ENCODE peak calls at places on chromosomes 3 and 15, in seven cellular contexts. N is cardiac fibroblast, X is fibroblast of mammary gland, R is colonic mucosa, K is upper lobe of right lung, A is MG63, P is fibroblast of pulmonary artery. H is an unnamed sample.

GRCh38 chr15:93049914-93050534 is 39.0 kb downstream of the RGMA start:
- DNase-seq in N (no peak), X (no peak), R (no peak), K (no peak), A (no peak), P (no peak), H (peak; percentile 35)

GRCh38 chr3:57951106-57951882 is 56.9 kb upstream of the FLNB start:
- DNase-seq in N (peak; percentile 85), X (peak; percentile 89), R (peak; percentile 72), K (peak; percentile 64), A (peak; percentile 79), P (peak; percentile 87), H (peak; percentile 90)

GRCh38 chr3:188188911-188189310 is 35.0 kb downstream of the LPP start:
- DNase-seq in N (no peak), X (no peak), R (no peak), K (no peak), A (no peak), P (no peak), H (no peak)

GRCh38 chr15:89399390-89400120 is 64.9 kb upstream of the POLG start:
- DNase-seq in N (no peak), X (peak; percentile 6), R (peak; percentile 27), K (no peak), A (peak; percentile 70), P (no peak), H (no peak)

GRCh38 chr15:29570931-29571727 is 251.1 kb downstream of the TJP1 start:
- DNase-seq in N (peak; percentile 24), X (no peak), R (peak; percentile 47), K (no peak), A (no peak), P (peak; percentile 13), H (peak; percentile 65)

GRCh38 chr3:129122697-129123055 is 1.1 kb upstream of the RAB43 start:
- DNase-seq in N (no peak), X (no peak), R (peak; percentile 40), K (no peak), A (peak; percentile 12), P (no peak), H (no peak)

GRCh38 chr3:31377045-31377642 is 155.6 kb upstream of the STT3B start:
- DNase-seq in N (peak; percentile 90), X (peak; percentile 80), R (no peak), K (no peak), A (peak; percentile 29), P (peak; percentile 51), H (no peak)

GRCh38 chr3:12708584-12709192 is 44.8 kb upstream of the RAF1 start:
- DNase-seq in N (peak; percentile 74), X (peak; percentile 86), R (no peak), K (no peak), A (peak; percentile 89), P (peak; percentile 70), H (no peak)

GRCh38 chr15:62566248-62566647 is 401.2 kb upstream of the C2CD4B start:
- DNase-seq in N (no peak), X (no peak), R (no peak), K (no peak), A (peak; percentile 63), P (no peak), H (no peak)

DNA sequence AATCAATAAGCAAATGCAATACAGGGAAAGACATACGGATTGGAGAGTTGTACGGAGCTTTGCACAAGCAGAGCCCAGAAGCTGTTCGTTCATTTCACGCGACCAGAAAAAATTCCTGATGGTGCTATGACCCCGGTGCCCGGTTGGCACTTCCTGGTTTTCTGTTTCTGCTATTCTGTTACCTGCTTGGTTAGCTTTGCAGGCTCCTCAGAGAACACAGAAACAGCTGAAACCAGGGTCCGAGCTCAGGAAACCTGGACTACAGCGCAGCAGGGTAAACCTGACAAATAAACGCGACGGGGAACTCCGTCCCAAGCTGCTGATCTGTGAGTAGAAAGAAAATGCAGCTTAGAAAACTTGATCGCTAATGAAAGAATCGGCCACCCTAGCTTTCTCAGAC is 893 bp downstream of the CNTN3 start:
- DNase-seq in N (no peak), X (no peak), R (peak; percentile 52), K (no peak), A (no peak), P (no peak), H (no peak)
- H3K4me3 ChIP-seq in N (peak overlapping the region; percentile 60), X (peak overlapping the region; percentile 72), R (peak overlapping the region; percentile 42), K (peak overlapping the region; percentile 41), A (no peak overlapping the region), P (peak overlapping the region; percentile 60), H (peak overlapping the region; percentile 84)

GRCh38 chr3:142077859-142078500 is 71.4 kb downstream of the TFDP2 start:
- DNase-seq in N (no peak), X (no peak), R (no peak), K (peak; percentile 61), A (no peak), P (no peak), H (no peak)

GRCh38 chr3:142072851-142073250 is 76.5 kb downstream of the TFDP2 start:
- DNase-seq in N (no peak), X (no peak), R (peak; percentile 42), K (no peak), A (no peak), P (no peak), H (no peak)

GRCh38 chr3:142081178-142081577 is 68.2 kb downstream of the TFDP2 start:
- DNase-seq in N (no peak), X (no peak), R (no peak), K (no peak), A (no peak), P (no peak), H (no peak)

GRCh38 chr3:142077155-142077858 is 72.0 kb downstream of the TFDP2 start:
- DNase-seq in N (no peak), X (no peak), R (no peak), K (no peak), A (no peak), P (no peak), H (no peak)
- H3K4me3 ChIP-seq in N (no peak overlapping the region), X (no peak overlapping the region), R (no peak overlapping the region), K (no peak overlapping the region), A (no peak overlapping the region), P (no peak overlapping the region), H (no peak overlapping the region)

GRCh38 chr15:71084264-71084663 is 31.0 kb upstream of the THSD4 start:
- DNase-seq in N (no peak), X (no peak), R (no peak), K (no peak), A (no peak), P (no peak), H (no peak)

GRCh38 chr15:71080705-71081104 is 34.6 kb upstream of the THSD4 start:
- DNase-seq in N (peak; percentile 87), X (peak; percentile 98), R (no peak), K (no peak), A (peak; percentile 93), P (peak; percentile 81), H (no peak)

GRCh38 chr15:71082803-71083202 is 32.5 kb upstream of the THSD4 start:
- DNase-seq in N (no peak), X (peak; percentile 52), R (no peak), K (no peak), A (no peak), P (no peak), H (peak; percentile 82)

GRCh38 chr15:71085809-71086208 is 29.5 kb upstream of the THSD4 start:
- DNase-seq in N (no peak), X (no peak), R (no peak), K (no peak), A (no peak), P (no peak), H (no peak)

GRCh38 chr15:71083349-71083748 is 31.9 kb upstream of the THSD4 start:
- DNase-seq in N (peak; percentile 68), X (peak; percentile 88), R (no peak), K (no peak), A (peak; percentile 69), P (peak; percentile 81), H (no peak)
- H3K4me3 ChIP-seq in N (no peak overlapping the region), X (no peak overlapping the region), R (no peak overlapping the region), K (no peak overlapping the region), A (no peak overlapping the region), P (no peak overlapping the region), H (no peak overlapping the region)

DNA sequence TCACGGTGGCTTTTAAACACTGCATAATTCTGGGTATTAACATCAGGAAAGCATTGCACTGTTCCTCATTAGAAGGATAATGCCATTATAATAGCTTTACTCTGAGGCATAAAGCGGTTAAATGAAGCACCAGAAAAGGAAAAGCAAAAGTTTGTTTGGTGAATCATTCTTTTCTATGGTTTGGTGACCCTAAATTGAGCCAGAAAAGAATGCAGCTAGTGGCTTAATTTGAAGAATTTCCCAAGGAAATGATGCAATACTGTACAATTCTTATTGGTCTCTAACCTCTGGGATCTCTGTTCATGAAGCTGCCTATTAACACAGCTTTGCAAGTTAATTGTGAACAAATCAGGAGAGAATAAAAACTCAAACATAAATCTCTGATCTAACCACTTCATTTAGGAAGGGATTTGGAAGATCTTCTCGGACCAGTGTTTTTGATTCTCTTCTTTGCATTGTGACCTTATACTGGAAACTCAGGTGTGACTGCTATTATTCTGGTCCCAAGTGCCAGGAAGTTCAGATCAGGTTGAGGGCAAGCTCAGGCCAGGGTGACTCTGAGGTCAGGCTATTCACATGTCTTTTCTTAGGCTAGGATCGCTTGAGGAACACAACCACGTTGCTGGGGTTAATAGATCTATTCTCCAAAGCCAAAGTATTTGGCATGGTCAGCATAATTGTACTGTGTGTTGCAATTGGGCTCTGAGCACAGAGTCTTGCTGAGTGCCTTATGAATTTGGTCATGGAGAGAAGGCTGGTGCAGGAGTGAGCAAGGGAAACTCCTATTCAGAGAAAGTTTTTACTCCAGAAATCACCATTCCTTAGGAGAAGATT is 11.3 kb upstream of the DLG1 start:
- DNase-seq in N (peak; percentile 96), X (peak; percentile 95), R (no peak), K (no peak), A (peak; percentile 58), P (peak; percentile 92), H (no peak)
- H3K4me3 ChIP-seq in N (no peak overlapping the region), X (no peak overlapping the region), R (no peak overlapping the region), K (no peak overlapping the region), A (no peak overlapping the region), P (no peak overlapping the region), H (no peak overlapping the region)

GRCh38 chr3:66495633-66496032 is 5.2 kb downstream of the LRIG1 start:
- DNase-seq in N (no peak), X (no peak), R (peak; percentile 57), K (no peak), A (no peak), P (no peak), H (no peak)
- H3K4me3 ChIP-seq in N (no peak overlapping the region), X (no peak overlapping the region), R (no peak overlapping the region), K (no peak overlapping the region), A (no peak overlapping the region), P (no peak overlapping the region), H (no peak overlapping the region)

H was measured in kidney.